ENCODE peak calls at places on chromosomes 3 and 15, in ten cellular contexts. One of them, this sample, is unnamed.

GRCh38 chr3:112117826-112118571 is 15.0 kb downstream of the GCSAM start:
- DNase-seq in activated CD8-positive, alpha-beta memory T cell treated with anti-CD3 and anti-CD28 coated beads for 48 hours: no peak
- DNase-seq in erythroblast: no peak
- DNase-seq in left ventricle myocardium superior: peak
- DNase-seq in cardiac muscle cell: no peak
- DNase-seq in AG04450: no peak
- DNase-seq in coronary artery: no peak
- DNase-seq in SK-MEL-5: peak
- DNase-seq in neural crest cell: no peak
- DNase-seq in HS-27A: no peak
- DNase-seq in this sample: no peak

GRCh38 chr3:85360742-85361387 is 402.1 kb downstream of the CADM2 start:
- DNase-seq in erythroblast: peak
- DNase-seq in neural crest cell: peak
- DNase-seq in left ventricle myocardium superior: peak
- DNase-seq in cardiac muscle cell: peak
- DNase-seq in activated CD8-positive, alpha-beta memory T cell treated with anti-CD3 and anti-CD28 coated beads for 48 hours: no peak
- DNase-seq in AG04450: no peak
- DNase-seq in HS-27A: no peak
- DNase-seq in coronary artery: no peak
- DNase-seq in SK-MEL-5: peak
- DNase-seq in this sample: peak

GRCh38 chr15:58442122-58442521 is 10.3 kb downstream of the LIPC start:
- DNase-seq in HS-27A: no peak
- DNase-seq in erythroblast: no peak
- DNase-seq in left ventricle myocardium superior: no peak
- DNase-seq in neural crest cell: no peak
- DNase-seq in SK-MEL-5: peak
- DNase-seq in coronary artery: no peak
- DNase-seq in activated CD8-positive, alpha-beta memory T cell treated with anti-CD3 and anti-CD28 coated beads for 48 hours: no peak
- DNase-seq in cardiac muscle cell: no peak
- DNase-seq in AG04450: no peak
- DNase-seq in this sample: no peak

GRCh38 chr3:13634615-13635014 is 85.7 kb downstream of the FBLN2 start:
- DNase-seq in coronary artery: no peak
- DNase-seq in HS-27A: no peak
- DNase-seq in erythroblast: no peak
- DNase-seq in neural crest cell: no peak
- DNase-seq in AG04450: no peak
- DNase-seq in cardiac muscle cell: no peak
- DNase-seq in activated CD8-positive, alpha-beta memory T cell treated with anti-CD3 and anti-CD28 coated beads for 48 hours: no peak
- DNase-seq in SK-MEL-5: no peak
- DNase-seq in left ventricle myocardium superior: no peak
- DNase-seq in this sample: no peak

GRCh38 chr15:71106802-71107500 is 8.3 kb upstream of the THSD4 start:
- DNase-seq in neural crest cell: no peak
- DNase-seq in SK-MEL-5: no peak
- DNase-seq in activated CD8-positive, alpha-beta memory T cell treated with anti-CD3 and anti-CD28 coated beads for 48 hours: no peak
- DNase-seq in AG04450: no peak
- DNase-seq in left ventricle myocardium superior: no peak
- DNase-seq in HS-27A: no peak
- DNase-seq in coronary artery: no peak
- DNase-seq in cardiac muscle cell: no peak
- DNase-seq in erythroblast: no peak
- DNase-seq in this sample: no peak

GRCh38 chr3:172581757-172582166 is 58.5 kb upstream of the TNFSF10 start:
- DNase-seq in erythroblast: no peak
- DNase-seq in cardiac muscle cell: no peak
- DNase-seq in neural crest cell: no peak
- DNase-seq in HS-27A: no peak
- DNase-seq in left ventricle myocardium superior: no peak
- DNase-seq in SK-MEL-5: no peak
- DNase-seq in coronary artery: no peak
- DNase-seq in AG04450: no peak
- DNase-seq in activated CD8-positive, alpha-beta memory T cell treated with anti-CD3 and anti-CD28 coated beads for 48 hours: no peak
- DNase-seq in this sample: no peak

GRCh38 chr3:23948761-23949160 is 3.7 kb downstream of the NR1D2 start:
- DNase-seq in HS-27A: no peak
- DNase-seq in activated CD8-positive, alpha-beta memory T cell treated with anti-CD3 and anti-CD28 coated beads for 48 hours: no peak
- DNase-seq in cardiac muscle cell: peak
- DNase-seq in neural crest cell: no peak
- DNase-seq in coronary artery: no peak
- DNase-seq in SK-MEL-5: no peak
- DNase-seq in left ventricle myocardium superior: no peak
- DNase-seq in erythroblast: peak
- DNase-seq in AG04450: no peak
- DNase-seq in this sample: no peak

GRCh38 chr15:75455982-75456531 is 4.6 kb upstream of the SIN3A start:
- DNase-seq in coronary artery: no peak
- DNase-seq in HS-27A: no peak
- DNase-seq in left ventricle myocardium superior: no peak
- DNase-seq in activated CD8-positive, alpha-beta memory T cell treated with anti-CD3 and anti-CD28 coated beads for 48 hours: no peak
- DNase-seq in erythroblast: peak
- DNase-seq in SK-MEL-5: peak
- DNase-seq in neural crest cell: no peak
- DNase-seq in cardiac muscle cell: peak
- DNase-seq in AG04450: peak
- DNase-seq in this sample: peak

GRCh38 chr3:52983336-52983807 is 62.5 kb downstream of the SFMBT1 start:
- DNase-seq in AG04450: no peak
- DNase-seq in activated CD8-positive, alpha-beta memory T cell treated with anti-CD3 and anti-CD28 coated beads for 48 hours: peak
- DNase-seq in SK-MEL-5: no peak
- DNase-seq in cardiac muscle cell: no peak
- DNase-seq in erythroblast: no peak
- DNase-seq in HS-27A: no peak
- DNase-seq in left ventricle myocardium superior: no peak
- DNase-seq in neural crest cell: no peak
- DNase-seq in coronary artery: no peak
- DNase-seq in this sample: no peak

GRCh38 chr3:148309390-148310035 is 388.2 kb upstream of the AGTR1 start:
- DNase-seq in coronary artery: no peak
- DNase-seq in left ventricle myocardium superior: no peak
- DNase-seq in SK-MEL-5: peak
- DNase-seq in neural crest cell: peak
- DNase-seq in cardiac muscle cell: peak
- DNase-seq in AG04450: no peak
- DNase-seq in HS-27A: peak
- DNase-seq in erythroblast: peak
- DNase-seq in activated CD8-positive, alpha-beta memory T cell treated with anti-CD3 and anti-CD28 coated beads for 48 hours: no peak
- DNase-seq in this sample: peak

GRCh38 chr15:101387591-101387990 is 92.5 kb upstream of the SNRPA1 start:
- DNase-seq in erythroblast: no peak
- DNase-seq in coronary artery: no peak
- DNase-seq in activated CD8-positive, alpha-beta memory T cell treated with anti-CD3 and anti-CD28 coated beads for 48 hours: no peak
- DNase-seq in cardiac muscle cell: no peak
- DNase-seq in HS-27A: no peak
- DNase-seq in neural crest cell: no peak
- DNase-seq in AG04450: no peak
- DNase-seq in SK-MEL-5: no peak
- DNase-seq in left ventricle myocardium superior: no peak
- DNase-seq in this sample: no peak

GRCh38 chr15:78298983-78299301 is 467 bp downstream of the SKIC8 start:
- DNase-seq in HS-27A: no peak
- DNase-seq in activated CD8-positive, alpha-beta memory T cell treated with anti-CD3 and anti-CD28 coated beads for 48 hours: no peak
- DNase-seq in coronary artery: no peak
- DNase-seq in AG04450: no peak
- DNase-seq in SK-MEL-5: no peak
- DNase-seq in neural crest cell: no peak
- DNase-seq in erythroblast: peak
- DNase-seq in cardiac muscle cell: peak
- DNase-seq in left ventricle myocardium superior: no peak
- DNase-seq in this sample: peak

GRCh38 chr15:63502137-63502801 is 2.1 kb upstream of the USP3 start:
- DNase-seq in activated CD8-positive, alpha-beta memory T cell treated with anti-CD3 and anti-CD28 coated beads for 48 hours: no peak
- DNase-seq in erythroblast: peak
- DNase-seq in SK-MEL-5: no peak
- DNase-seq in left ventricle myocardium superior: no peak
- DNase-seq in coronary artery: no peak
- DNase-seq in AG04450: no peak
- DNase-seq in cardiac muscle cell: peak
- DNase-seq in HS-27A: no peak
- DNase-seq in neural crest cell: no peak
- DNase-seq in this sample: peak

GRCh38 chr3:164332856-164333802 is 745.2 kb downstream of the SI start:
- DNase-seq in coronary artery: no peak
- DNase-seq in HS-27A: no peak
- DNase-seq in neural crest cell: no peak
- DNase-seq in AG04450: no peak
- DNase-seq in SK-MEL-5: no peak
- DNase-seq in activated CD8-positive, alpha-beta memory T cell treated with anti-CD3 and anti-CD28 coated beads for 48 hours: no peak
- DNase-seq in erythroblast: no peak
- DNase-seq in cardiac muscle cell: no peak
- DNase-seq in left ventricle myocardium superior: no peak
- DNase-seq in this sample: no peak

GRCh38 chr3:24018784-24019570 is 73.9 kb downstream of the NR1D2 start:
- DNase-seq in cardiac muscle cell: no peak
- DNase-seq in left ventricle myocardium superior: no peak
- DNase-seq in neural crest cell: no peak
- DNase-seq in erythroblast: no peak
- DNase-seq in coronary artery: no peak
- DNase-seq in SK-MEL-5: no peak
- DNase-seq in AG04450: no peak
- DNase-seq in activated CD8-positive, alpha-beta memory T cell treated with anti-CD3 and anti-CD28 coated beads for 48 hours: no peak
- DNase-seq in HS-27A: no peak
- DNase-seq in this sample: no peak

This sample was measured in RKO.